ENCODE peak calls at places on chromosomes 7 and 10, in eight cellular contexts. V, G, U, E, J, L, P and F are unnamed samples.

GRCh38 chr7:13279854-13280435 is 592.5 kb downstream of the ARL4A start:
- DNase-seq in V (no peak), G (no peak), U (peak), E (no peak), J (no peak), L (peak), P (no peak), F (no peak)

GRCh38 chr10:88195841-88196240 is 332.4 kb downstream of the PTEN start:
- DNase-seq in V (no peak), G (no peak), U (no peak), E (no peak), J (no peak), L (no peak), P (no peak), F (no peak)

GRCh38 chr7:51850141-51850540 is 533.5 kb upstream of the COBL start:
- DNase-seq in V (no peak), G (no peak), U (no peak), E (no peak), J (no peak), L (peak), P (no peak), F (no peak)

GRCh38 chr10:62817763-62818425 is 1.7 kb upstream of the EGR2 start:
- DNase-seq in V (peak), G (peak), U (peak), E (no peak), J (peak), L (peak), P (peak), F (peak)

GRCh38 chr7:98294798-98295382 is 13.4 kb downstream of the BRI3 start:
- DNase-seq in V (peak), G (no peak), U (peak), E (peak), J (peak), L (peak), P (no peak), F (peak)

GRCh38 chr7:150871601-150872000 is 19.3 kb downstream of the AOC1 start:
- DNase-seq in V (no peak), G (no peak), U (no peak), E (no peak), J (no peak), L (no peak), P (no peak), F (no peak)

GRCh38 chr7:128785738-128786137 is 6.0 kb upstream of the CCDC136 start:
- DNase-seq in V (no peak), G (no peak), U (no peak), E (no peak), J (no peak), L (no peak), P (no peak), F (no peak)

GRCh38 chr10:79385392-79385795 is 38.1 kb downstream of the PPIF start:
- DNase-seq in V (no peak), G (no peak), U (no peak), E (no peak), J (no peak), L (no peak), P (no peak), F (no peak)

GRCh38 chr7:5694221-5694754 is 87.2 kb downstream of the RNF216 start:
- DNase-seq in V (no peak), G (no peak), U (peak), E (no peak), J (no peak), L (no peak), P (no peak), F (no peak)

GRCh38 chr10:95290446-95290800 is 380 bp downstream of the PDLIM1 start:
- DNase-seq in V (no peak), G (no peak), U (no peak), E (no peak), J (no peak), L (peak), P (no peak), F (no peak)

GRCh38 chr10:95289003-95289920 is 1.5 kb downstream of the PDLIM1 start:
- DNase-seq in V (no peak), G (no peak), U (peak), E (no peak), J (peak), L (peak), P (no peak), F (no peak)

GRCh38 chr10:95289921-95290421 is 832 bp downstream of the PDLIM1 start:
- DNase-seq in V (no peak), G (no peak), U (no peak), E (no peak), J (peak), L (no peak), P (no peak), F (no peak)

GRCh38 chr10:95291634-95292039 is 834 bp upstream of the PDLIM1 start:
- DNase-seq in V (no peak), G (no peak), U (no peak), E (no peak), J (no peak), L (no peak), P (no peak), F (no peak)

DNA sequence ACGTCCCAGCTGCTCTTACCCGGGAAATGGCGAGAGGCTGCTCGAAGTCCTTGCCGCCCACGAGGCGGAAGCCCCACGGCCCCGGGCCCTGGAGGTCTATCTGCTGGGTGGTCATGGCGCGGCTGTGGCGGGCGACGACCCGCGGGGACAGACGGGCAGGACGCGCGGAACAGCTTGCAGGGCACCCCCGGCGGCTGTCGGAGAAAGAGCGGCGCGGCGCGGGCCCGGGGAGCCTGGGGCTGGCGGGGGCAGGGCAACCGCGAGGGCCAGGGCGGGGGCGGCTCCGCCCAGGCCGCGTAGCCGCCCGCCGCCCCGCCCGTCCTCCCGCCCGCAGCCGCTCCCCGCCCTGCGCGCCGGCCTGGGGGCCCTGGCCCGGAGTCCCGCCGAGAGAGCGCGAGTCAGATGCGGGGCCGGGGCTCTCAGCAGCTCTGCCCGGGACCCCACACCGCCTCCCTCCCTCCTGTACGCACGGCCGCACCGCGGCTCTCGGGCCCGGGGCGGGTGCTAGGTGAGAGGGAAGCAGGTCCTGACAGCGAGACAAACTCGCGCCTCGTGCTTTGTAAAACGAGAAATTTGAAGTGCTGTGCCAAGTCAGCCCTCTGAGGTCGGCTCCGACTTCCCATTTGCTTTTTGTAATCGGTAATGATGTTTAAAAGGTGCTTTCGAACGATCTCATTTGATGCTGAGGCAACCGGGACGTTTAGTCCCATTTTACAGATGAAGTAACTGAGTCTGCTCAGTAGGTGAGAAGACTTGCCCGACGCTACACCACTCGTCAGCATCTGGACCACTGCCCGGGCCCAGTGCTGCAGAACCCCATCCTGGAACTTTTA is at the start of gene PDLIM1:
- DNase-seq in V (peak), G (no peak), U (peak), E (peak), J (peak), L (peak), P (peak), F (peak)
- TF ChIP-seq CTCF in V (no peak), G (no peak), U (no peak), E (no peak), J (peak), L (peak), P (no peak), F (no peak)

DNA sequence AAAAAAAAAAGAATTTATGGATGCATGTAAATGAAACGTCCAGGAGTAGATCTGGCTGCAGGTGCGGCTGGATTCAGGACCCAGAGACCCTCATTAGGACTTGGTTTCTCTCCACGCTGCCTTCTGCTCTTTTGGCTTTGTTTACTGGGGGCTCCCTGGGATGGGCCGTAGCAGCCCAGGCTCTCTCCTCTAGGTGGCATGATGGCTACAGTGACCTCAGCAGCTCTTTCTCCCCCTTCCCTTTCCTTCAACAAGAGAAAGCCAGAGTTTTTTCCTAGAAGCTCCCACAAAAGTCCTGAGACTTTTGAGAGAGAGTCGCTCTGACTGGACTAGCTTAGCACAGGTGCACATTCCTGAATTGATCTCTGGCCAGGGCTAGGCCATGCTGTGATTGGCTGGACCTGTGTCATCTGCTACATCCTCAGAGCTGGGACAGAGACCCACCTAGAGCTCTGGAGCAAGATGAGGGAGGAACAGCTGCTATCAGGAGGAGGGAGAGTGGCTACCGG is 67.8 kb upstream of the PDCD4 start:
- DNase-seq in V (peak), G (no peak), U (peak), E (no peak), J (peak), L (peak), P (peak), F (peak)
- TF ChIP-seq CTCF in V (peak), G (peak), U (peak), E (peak), J (peak), L (peak), P (peak), F (peak)

GRCh38 chr10:14182781-14183180 is 147.9 kb downstream of the FRMD4A start:
- DNase-seq in V (no peak), G (no peak), U (no peak), E (no peak), J (no peak), L (no peak), P (no peak), F (no peak)

GRCh38 chr10:14190702-14191101 is 140.0 kb downstream of the FRMD4A start:
- DNase-seq in V (no peak), G (no peak), U (no peak), E (no peak), J (no peak), L (no peak), P (no peak), F (no peak)

GRCh38 chr10:14185501-14186045 is 145.2 kb downstream of the FRMD4A start:
- DNase-seq in V (peak), G (peak), U (peak), E (no peak), J (no peak), L (peak), P (no peak), F (peak)

GRCh38 chr10:14184841-14185500 is 145.8 kb downstream of the FRMD4A start:
- DNase-seq in V (peak), G (no peak), U (no peak), E (no peak), J (no peak), L (peak), P (no peak), F (no peak)

DNA sequence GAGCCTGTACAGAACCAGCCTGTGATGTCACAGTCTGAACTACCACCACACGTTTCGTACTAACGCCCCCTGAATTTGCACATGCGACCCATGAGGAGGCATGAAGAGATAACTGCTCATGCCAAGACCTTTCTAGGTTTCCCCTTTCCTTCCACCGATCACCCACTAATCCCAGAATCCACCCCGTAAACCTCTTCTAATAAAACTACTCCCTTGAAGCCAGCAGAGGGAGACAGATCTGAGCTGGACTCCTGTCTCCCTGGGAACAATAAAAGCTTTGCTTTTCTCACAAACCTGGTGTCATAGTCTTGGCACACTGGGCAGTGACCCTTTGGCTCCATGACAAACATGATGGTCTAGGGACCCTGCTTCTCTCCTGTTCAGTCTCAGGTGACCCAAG is 144.5 kb downstream of the FRMD4A start:
- DNase-seq in V (no peak), G (no peak), U (no peak), E (no peak), J (no peak), L (peak), P (no peak), F (no peak)
- TF ChIP-seq CTCF in V (no peak), G (peak), U (peak), E (no peak), J (no peak), L (peak), P (no peak), F (peak)

GRCh38 chr7:64687249-64687648 is 21.3 kb downstream of the ZNF107 start:
- DNase-seq in V (no peak), G (no peak), U (no peak), E (no peak), J (no peak), L (no peak), P (no peak), F (no peak)

GRCh38 chr7:64686493-64687184 is 20.7 kb downstream of the ZNF107 start:
- DNase-seq in V (no peak), G (no peak), U (no peak), E (no peak), J (no peak), L (no peak), P (no peak), F (no peak)

GRCh38 chr7:64685741-64686140 is 19.8 kb downstream of the ZNF107 start:
- DNase-seq in V (no peak), G (no peak), U (no peak), E (no peak), J (no peak), L (no peak), P (no peak), F (no peak)

DNA sequence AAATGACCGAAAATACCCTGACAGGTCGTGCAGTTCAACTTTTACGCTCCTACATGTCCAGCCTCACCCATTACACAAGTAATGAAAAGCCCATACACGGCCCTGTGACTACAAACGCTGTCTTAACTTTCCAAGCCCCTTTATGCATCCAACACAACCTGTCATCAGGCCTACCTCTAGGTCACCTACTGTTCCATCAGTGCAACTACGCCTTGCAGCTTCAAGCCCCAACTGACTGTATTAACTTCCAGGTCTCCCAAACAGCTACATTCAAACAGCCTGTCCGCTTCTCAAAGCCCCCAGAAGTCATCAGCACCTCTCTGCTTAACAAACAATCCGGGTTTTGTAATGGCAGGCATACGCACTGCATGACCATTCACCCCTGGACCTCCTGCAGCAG is 19.2 kb downstream of the ZNF107 start:
- DNase-seq in V (no peak), G (no peak), U (no peak), E (no peak), J (no peak), L (no peak), P (no peak), F (no peak)
- TF ChIP-seq CTCF in V (no peak), G (no peak), U (no peak), E (no peak), J (no peak), L (no peak), P (no peak), F (no peak)

GRCh38 chr7:70153946-70154345 is 555.7 kb downstream of the AUTS2 start:
- DNase-seq in V (no peak), G (no peak), U (no peak), E (no peak), J (no peak), L (no peak), P (no peak), F (no peak)

GRCh38 chr7:70156052-70156451 is 557.8 kb downstream of the AUTS2 start:
- DNase-seq in V (no peak), G (no peak), U (no peak), E (no peak), J (no peak), L (no peak), P (no peak), F (no peak)

GRCh38 chr7:70148997-70149396 is 550.7 kb downstream of the AUTS2 start:
- DNase-seq in V (no peak), G (no peak), U (no peak), E (no peak), J (no peak), L (no peak), P (no peak), F (no peak)

GRCh38 chr7:70152313-70152712 is 554.0 kb downstream of the AUTS2 start:
- DNase-seq in V (no peak), G (no peak), U (no peak), E (no peak), J (no peak), L (no peak), P (no peak), F (no peak)

GRCh38 chr7:70154521-70155180 is 556.4 kb downstream of the AUTS2 start:
- DNase-seq in V (no peak), G (no peak), U (no peak), E (no peak), J (no peak), L (no peak), P (no peak), F (no peak)
- TF ChIP-seq CTCF in V (no peak), G (no peak), U (no peak), E (no peak), J (no peak), L (no peak), P (no peak), F (no peak)

GRCh38 chr7:45108863-45109262 is 2.6 kb downstream of the TBRG4 start:
- DNase-seq in V (no peak), G (no peak), U (no peak), E (no peak), J (no peak), L (no peak), P (no peak), F (no peak)

GRCh38 chr7:45105588-45106188 is 5.8 kb downstream of the TBRG4 start:
- DNase-seq in V (no peak), G (no peak), U (no peak), E (no peak), J (no peak), L (no peak), P (no peak), F (no peak)

GRCh38 chr7:45107356-45107755 is 4.1 kb downstream of the TBRG4 start:
- DNase-seq in V (no peak), G (no peak), U (no peak), E (no peak), J (no peak), L (no peak), P (no peak), F (no peak)

GRCh38 chr7:45104844-45105587 is 6.5 kb downstream of the TBRG4 start:
- DNase-seq in V (no peak), G (no peak), U (no peak), E (no peak), J (no peak), L (no peak), P (no peak), F (no peak)

GRCh38 chr7:45106820-45107219 is 4.7 kb downstream of the TBRG4 start:
- DNase-seq in V (no peak), G (no peak), U (no peak), E (no peak), J (no peak), L (no peak), P (no peak), F (no peak)
- TF ChIP-seq CTCF in V (no peak), G (no peak), U (no peak), E (no peak), J (no peak), L (no peak), P (no peak), F (no peak)

GRCh38 chr10:133275683-133276092 is 980 bp downstream of the ADAM8 start:
- DNase-seq in V (peak), G (no peak), U (no peak), E (no peak), J (no peak), L (no peak), P (no peak), F (no peak)
- TF ChIP-seq CTCF in V (peak), G (no peak), U (no peak), E (no peak), J (no peak), L (peak), P (no peak), F (no peak)

GRCh38 chr10:25522946-25523608 is 348.3 kb downstream of the GPR158 start:
- DNase-seq in V (no peak), G (no peak), U (peak), E (no peak), J (no peak), L (peak), P (no peak), F (peak)
- TF ChIP-seq CTCF in V (no peak), G (peak), U (peak), E (peak), J (no peak), L (peak), P (no peak), F (peak)

GRCh38 chr7:27442446-27442845 is 199.8 kb downstream of the EVX1 start:
- DNase-seq in V (no peak), G (no peak), U (peak), E (no peak), J (no peak), L (no peak), P (no peak), F (no peak)
- TF ChIP-seq CTCF in V (no peak), G (no peak), U (no peak), E (no peak), J (no peak), L (no peak), P (no peak), F (no peak)

GRCh38 chr10:93300981-93301380 is 181.2 kb downstream of the MYOF start:
- DNase-seq in V (no peak), G (no peak), U (no peak), E (no peak), J (no peak), L (no peak), P (no peak), F (no peak)
- TF ChIP-seq CTCF in V (no peak), G (no peak), U (no peak), E (no peak), J (no peak), L (no peak), P (no peak), F (no peak)